ENCODE peak calls at places on chromosomes 1 and 21, in four cellular contexts. One of them, this sample, is unnamed.

GRCh38 chr1:11281518-11282331 is 8.7 kb downstream of the UBIAD1 start:
- DNase-seq in stimulated activated CD8-positive, alpha-beta memory T cell treated with anti-CD3 and anti-CD28 coated beads, Interleukin-12 subunit alpha, Interleukin-12 subunit beta, amount 100 ng/mL, for 4 hours: no peak
- DNase-seq in left cardiac atrium: no peak
- DNase-seq in NCI-H1105 treated with DMSO at 0.1 percent for 48 hours: peak; percentile 81
- DNase-seq in this sample: no peak

GRCh38 chr1:181548491-181548890 is 65.2 kb downstream of the CACNA1E start:
- DNase-seq in stimulated activated CD8-positive, alpha-beta memory T cell treated with anti-CD3 and anti-CD28 coated beads, Interleukin-12 subunit alpha, Interleukin-12 subunit beta, amount 100 ng/mL, for 4 hours: no peak
- DNase-seq in left cardiac atrium: no peak
- DNase-seq in NCI-H1105 treated with DMSO at 0.1 percent for 48 hours: no peak
- DNase-seq in this sample: no peak

GRCh38 chr1:212217633-212218032 is 67.6 kb upstream of the PPP2R5A start:
- DNase-seq in stimulated activated CD8-positive, alpha-beta memory T cell treated with anti-CD3 and anti-CD28 coated beads, Interleukin-12 subunit alpha, Interleukin-12 subunit beta, amount 100 ng/mL, for 4 hours: no peak
- DNase-seq in left cardiac atrium: no peak
- DNase-seq in NCI-H1105 treated with DMSO at 0.1 percent for 48 hours: no peak
- DNase-seq in this sample: no peak

GRCh38 chr1:204975568-204976235 is 67.3 kb upstream of the CNTN2 start:
- DNase-seq in stimulated activated CD8-positive, alpha-beta memory T cell treated with anti-CD3 and anti-CD28 coated beads, Interleukin-12 subunit alpha, Interleukin-12 subunit beta, amount 100 ng/mL, for 4 hours: no peak
- DNase-seq in left cardiac atrium: peak; percentile 48
- DNase-seq in NCI-H1105 treated with DMSO at 0.1 percent for 48 hours: peak; percentile 23
- DNase-seq in this sample: no peak

GRCh38 chr1:106292130-106292529 is 764.3 kb upstream of the PRMT6 start:
- DNase-seq in stimulated activated CD8-positive, alpha-beta memory T cell treated with anti-CD3 and anti-CD28 coated beads, Interleukin-12 subunit alpha, Interleukin-12 subunit beta, amount 100 ng/mL, for 4 hours: no peak
- DNase-seq in left cardiac atrium: no peak
- DNase-seq in NCI-H1105 treated with DMSO at 0.1 percent for 48 hours: no peak
- DNase-seq in this sample: no peak

GRCh38 chr1:3515774-3516480 is 61.5 kb downstream of the ARHGEF16 start:
- DNase-seq in stimulated activated CD8-positive, alpha-beta memory T cell treated with anti-CD3 and anti-CD28 coated beads, Interleukin-12 subunit alpha, Interleukin-12 subunit beta, amount 100 ng/mL, for 4 hours: no peak
- DNase-seq in left cardiac atrium: no peak
- DNase-seq in NCI-H1105 treated with DMSO at 0.1 percent for 48 hours: no peak
- DNase-seq in this sample: no peak

GRCh38 chr1:54397090-54397591 is 9.1 kb downstream of the SSBP3 start:
- DNase-seq in stimulated activated CD8-positive, alpha-beta memory T cell treated with anti-CD3 and anti-CD28 coated beads, Interleukin-12 subunit alpha, Interleukin-12 subunit beta, amount 100 ng/mL, for 4 hours: no peak
- DNase-seq in left cardiac atrium: peak; percentile 38
- DNase-seq in NCI-H1105 treated with DMSO at 0.1 percent for 48 hours: peak; percentile 19
- DNase-seq in this sample: no peak

GRCh38 chr1:111656093-111657017 is 36.8 kb downstream of the RAP1A start:
- DNase-seq in stimulated activated CD8-positive, alpha-beta memory T cell treated with anti-CD3 and anti-CD28 coated beads, Interleukin-12 subunit alpha, Interleukin-12 subunit beta, amount 100 ng/mL, for 4 hours: no peak
- DNase-seq in left cardiac atrium: no peak
- DNase-seq in NCI-H1105 treated with DMSO at 0.1 percent for 48 hours: peak; percentile 6
- DNase-seq in this sample: no peak

GRCh38 chr21:37243961-37244360 is 23.2 kb downstream of the VPS26C start:
- DNase-seq in stimulated activated CD8-positive, alpha-beta memory T cell treated with anti-CD3 and anti-CD28 coated beads, Interleukin-12 subunit alpha, Interleukin-12 subunit beta, amount 100 ng/mL, for 4 hours: no peak
- DNase-seq in left cardiac atrium: no peak
- DNase-seq in NCI-H1105 treated with DMSO at 0.1 percent for 48 hours: no peak
- DNase-seq in this sample: no peak

GRCh38 chr1:151584278-151584677 is 27.6 kb upstream of the SNX27 start:
- DNase-seq in stimulated activated CD8-positive, alpha-beta memory T cell treated with anti-CD3 and anti-CD28 coated beads, Interleukin-12 subunit alpha, Interleukin-12 subunit beta, amount 100 ng/mL, for 4 hours: no peak
- DNase-seq in left cardiac atrium: no peak
- DNase-seq in NCI-H1105 treated with DMSO at 0.1 percent for 48 hours: no peak
- DNase-seq in this sample: no peak

GRCh38 chr1:212286437-212287131 is 1.4 kb downstream of the PPP2R5A start:
- DNase-seq in stimulated activated CD8-positive, alpha-beta memory T cell treated with anti-CD3 and anti-CD28 coated beads, Interleukin-12 subunit alpha, Interleukin-12 subunit beta, amount 100 ng/mL, for 4 hours: no peak
- DNase-seq in left cardiac atrium: no peak
- DNase-seq in NCI-H1105 treated with DMSO at 0.1 percent for 48 hours: peak; percentile 62
- DNase-seq in this sample: no peak

GRCh38 chr1:179036844-179037465 is 11.3 kb downstream of the FAM20B start:
- DNase-seq in stimulated activated CD8-positive, alpha-beta memory T cell treated with anti-CD3 and anti-CD28 coated beads, Interleukin-12 subunit alpha, Interleukin-12 subunit beta, amount 100 ng/mL, for 4 hours: no peak
- DNase-seq in left cardiac atrium: no peak
- DNase-seq in NCI-H1105 treated with DMSO at 0.1 percent for 48 hours: no peak
- DNase-seq in this sample: no peak

GRCh38 chr1:77096496-77097255 is 122.6 kb downstream of the PIGK start:
- DNase-seq in stimulated activated CD8-positive, alpha-beta memory T cell treated with anti-CD3 and anti-CD28 coated beads, Interleukin-12 subunit alpha, Interleukin-12 subunit beta, amount 100 ng/mL, for 4 hours: no peak
- DNase-seq in left cardiac atrium: no peak
- DNase-seq in NCI-H1105 treated with DMSO at 0.1 percent for 48 hours: no peak
- DNase-seq in this sample: no peak

GRCh38 chr1:217048104-217048707 is 325.0 kb upstream of the ESRRG start:
- DNase-seq in stimulated activated CD8-positive, alpha-beta memory T cell treated with anti-CD3 and anti-CD28 coated beads, Interleukin-12 subunit alpha, Interleukin-12 subunit beta, amount 100 ng/mL, for 4 hours: no peak
- DNase-seq in left cardiac atrium: no peak
- DNase-seq in NCI-H1105 treated with DMSO at 0.1 percent for 48 hours: no peak
- DNase-seq in this sample: no peak

GRCh38 chr1:234409328-234409727 is 36.1 kb downstream of the COA6 start:
- DNase-seq in stimulated activated CD8-positive, alpha-beta memory T cell treated with anti-CD3 and anti-CD28 coated beads, Interleukin-12 subunit alpha, Interleukin-12 subunit beta, amount 100 ng/mL, for 4 hours: no peak
- DNase-seq in left cardiac atrium: no peak
- DNase-seq in NCI-H1105 treated with DMSO at 0.1 percent for 48 hours: no peak
- DNase-seq in this sample: no peak

GRCh38 chr1:1890506-1891348 is at the start of gene GNB1:
- DNase-seq in stimulated activated CD8-positive, alpha-beta memory T cell treated with anti-CD3 and anti-CD28 coated beads, Interleukin-12 subunit alpha, Interleukin-12 subunit beta, amount 100 ng/mL, for 4 hours: peak; percentile 86
- DNase-seq in left cardiac atrium: peak; percentile 91
- DNase-seq in NCI-H1105 treated with DMSO at 0.1 percent for 48 hours: peak; percentile 82
- DNase-seq in this sample: peak; percentile 96

GRCh38 chr1:19971657-19972056 is 7.8 kb downstream of the PLA2G2A start:
- DNase-seq in stimulated activated CD8-positive, alpha-beta memory T cell treated with anti-CD3 and anti-CD28 coated beads, Interleukin-12 subunit alpha, Interleukin-12 subunit beta, amount 100 ng/mL, for 4 hours: no peak
- DNase-seq in left cardiac atrium: no peak
- DNase-seq in NCI-H1105 treated with DMSO at 0.1 percent for 48 hours: no peak
- DNase-seq in this sample: no peak

GRCh38 chr1:173333581-173333980 is 126.5 kb upstream of the TNFSF4 start:
- DNase-seq in stimulated activated CD8-positive, alpha-beta memory T cell treated with anti-CD3 and anti-CD28 coated beads, Interleukin-12 subunit alpha, Interleukin-12 subunit beta, amount 100 ng/mL, for 4 hours: no peak
- DNase-seq in left cardiac atrium: no peak
- DNase-seq in NCI-H1105 treated with DMSO at 0.1 percent for 48 hours: no peak
- DNase-seq in this sample: no peak

GRCh38 chr1:104132386-104132973 is 382.8 kb downstream of the AMY1C start:
- DNase-seq in stimulated activated CD8-positive, alpha-beta memory T cell treated with anti-CD3 and anti-CD28 coated beads, Interleukin-12 subunit alpha, Interleukin-12 subunit beta, amount 100 ng/mL, for 4 hours: no peak
- DNase-seq in left cardiac atrium: no peak
- DNase-seq in NCI-H1105 treated with DMSO at 0.1 percent for 48 hours: peak; percentile 67
- DNase-seq in this sample: no peak